ENCODE peak calls at places on chromosomes 4 and X, in five cellular contexts. One of them, this sample, is unnamed.

GRCh38 chr4:1868293-1868692 is 2.9 kb upstream of the NSD2 start:
- DNase-seq in sigmoid colon: no peak
- DNase-seq in tibial nerve: no peak
- DNase-seq in H54: no peak
- DNase-seq in adrenal gland: no peak
- DNase-seq in this sample: no peak

GRCh38 chr4:1575418-1576199 is 108.5 kb downstream of the FAM53A start:
- DNase-seq in sigmoid colon: peak; percentile 57
- DNase-seq in tibial nerve: no peak
- DNase-seq in H54: no peak
- DNase-seq in adrenal gland: no peak
- DNase-seq in this sample: no peak

GRCh38 chr4:65654976-65655375 is 15.3 kb downstream of the EPHA5 start:
- DNase-seq in sigmoid colon: no peak
- DNase-seq in tibial nerve: no peak
- DNase-seq in H54: no peak
- DNase-seq in adrenal gland: no peak
- DNase-seq in this sample: no peak

GRCh38 chr4:165288639-165289428 is 38.6 kb upstream of the MSMO1 start:
- DNase-seq in sigmoid colon: no peak
- DNase-seq in tibial nerve: peak; percentile 41
- DNase-seq in H54: no peak
- DNase-seq in adrenal gland: no peak
- DNase-seq in this sample: no peak

GRCh38 chr4:107275192-107275591 is 239.1 kb upstream of the DKK2 start:
- DNase-seq in sigmoid colon: no peak
- DNase-seq in tibial nerve: no peak
- DNase-seq in H54: no peak
- DNase-seq in adrenal gland: no peak
- DNase-seq in this sample: no peak

GRCh38 chr4:13539721-13540445 is 4.4 kb downstream of the NKX3-2 start:
- DNase-seq in sigmoid colon: peak; percentile 67
- DNase-seq in tibial nerve: no peak
- DNase-seq in H54: no peak
- DNase-seq in adrenal gland: no peak
- DNase-seq in this sample: no peak

GRCh38 chrX:38987135-38987780 is 186.0 kb downstream of the MID1IP1 start:
- DNase-seq in sigmoid colon: no peak
- DNase-seq in tibial nerve: no peak
- DNase-seq in H54: no peak
- DNase-seq in adrenal gland: no peak
- DNase-seq in this sample: no peak

GRCh38 chr4:57113870-57114269 is 3.7 kb upstream of the IGFBP7 start:
- DNase-seq in sigmoid colon: no peak
- DNase-seq in tibial nerve: no peak
- DNase-seq in H54: no peak
- DNase-seq in adrenal gland: no peak
- DNase-seq in this sample: no peak

GRCh38 chr4:101345271-101345595 is 2.1 kb downstream of the PPP3CA start:
- DNase-seq in sigmoid colon: no peak
- DNase-seq in tibial nerve: peak; percentile 15
- DNase-seq in H54: no peak
- DNase-seq in adrenal gland: no peak
- DNase-seq in this sample: peak; percentile 51

GRCh38 chr4:185912779-185913178 is 100.8 kb upstream of the SORBS2 start:
- DNase-seq in sigmoid colon: no peak
- DNase-seq in tibial nerve: no peak
- DNase-seq in H54: no peak
- DNase-seq in adrenal gland: no peak
- DNase-seq in this sample: no peak

GRCh38 chr4:15410750-15411149 is 17.1 kb upstream of the C1QTNF7 start:
- DNase-seq in sigmoid colon: no peak
- DNase-seq in tibial nerve: no peak
- DNase-seq in H54: no peak
- DNase-seq in adrenal gland: no peak
- DNase-seq in this sample: no peak

GRCh38 chr4:15003441-15003890 is 1.2 kb downstream of the CPEB2 start:
- DNase-seq in sigmoid colon: peak; percentile 82
- DNase-seq in tibial nerve: no peak
- DNase-seq in H54: no peak
- DNase-seq in adrenal gland: peak; percentile 71
- DNase-seq in this sample: peak; percentile 82

GRCh38 chr4:104615496-104615895 is 120.8 kb upstream of the CXXC4 start:
- DNase-seq in sigmoid colon: no peak
- DNase-seq in tibial nerve: no peak
- DNase-seq in H54: no peak
- DNase-seq in adrenal gland: no peak
- DNase-seq in this sample: no peak

GRCh38 chrX:18010251-18010650 is 149.2 kb upstream of the RAI2 start:
- DNase-seq in sigmoid colon: no peak
- DNase-seq in tibial nerve: no peak
- DNase-seq in H54: no peak
- DNase-seq in adrenal gland: no peak
- DNase-seq in this sample: no peak

GRCh38 chr4:159823743-159824142 is 720.9 kb downstream of the RAPGEF2 start:
- DNase-seq in sigmoid colon: no peak
- DNase-seq in tibial nerve: no peak
- DNase-seq in H54: no peak
- DNase-seq in adrenal gland: no peak
- DNase-seq in this sample: no peak

GRCh38 chrX:125651426-125651825 is 331.8 kb downstream of the TEX13C start:
- DNase-seq in sigmoid colon: no peak
- DNase-seq in tibial nerve: no peak
- DNase-seq in H54: no peak
- DNase-seq in adrenal gland: no peak
- DNase-seq in this sample: no peak

GRCh38 chr4:22014222-22014741 is 65.7 kb upstream of the KCNIP4 start:
- DNase-seq in sigmoid colon: no peak
- DNase-seq in tibial nerve: no peak
- DNase-seq in H54: no peak
- DNase-seq in adrenal gland: no peak
- DNase-seq in this sample: no peak

GRCh38 chr4:89024051-89024675 is 32.8 kb downstream of the FAM13A start:
- DNase-seq in sigmoid colon: peak; percentile 66
- DNase-seq in tibial nerve: peak; percentile 88
- DNase-seq in H54: peak; percentile 9
- DNase-seq in adrenal gland: peak; percentile 63
- DNase-seq in this sample: peak; percentile 51

GRCh38 chr4:56767567-56767966 is 53.9 kb downstream of the SPINK2 start:
- DNase-seq in sigmoid colon: no peak
- DNase-seq in tibial nerve: no peak
- DNase-seq in H54: no peak
- DNase-seq in adrenal gland: no peak
- DNase-seq in this sample: no peak

GRCh38 chr4:140463610-140464009 is 34.5 kb downstream of the MGAT4D start:
- DNase-seq in sigmoid colon: no peak
- DNase-seq in tibial nerve: no peak
- DNase-seq in H54: no peak
- DNase-seq in adrenal gland: no peak
- DNase-seq in this sample: no peak

GRCh38 chrX:130213376-130213775 is 41.6 kb downstream of the RAB33A start:
- DNase-seq in sigmoid colon: no peak
- DNase-seq in tibial nerve: no peak
- DNase-seq in H54: no peak
- DNase-seq in adrenal gland: no peak
- DNase-seq in this sample: no peak

GRCh38 chr4:78557841-78558240 is 6.3 kb downstream of the ANXA3 start:
- DNase-seq in sigmoid colon: no peak
- DNase-seq in tibial nerve: no peak
- DNase-seq in H54: no peak
- DNase-seq in adrenal gland: no peak
- DNase-seq in this sample: no peak

GRCh38 chrX:85685843-85686242 is 306.4 kb upstream of the POF1B start:
- DNase-seq in sigmoid colon: no peak
- DNase-seq in tibial nerve: no peak
- DNase-seq in H54: no peak
- DNase-seq in adrenal gland: no peak
- DNase-seq in this sample: no peak

GRCh38 chr4:105967058-105967658 is 71.9 kb downstream of the NPNT start:
- DNase-seq in sigmoid colon: no peak
- DNase-seq in tibial nerve: no peak
- DNase-seq in H54: no peak
- DNase-seq in adrenal gland: no peak
- DNase-seq in this sample: no peak

GRCh38 chr4:99610605-99611172 is 36.1 kb downstream of the MTTP start:
- DNase-seq in sigmoid colon: no peak
- DNase-seq in tibial nerve: no peak
- DNase-seq in H54: no peak
- DNase-seq in adrenal gland: no peak
- DNase-seq in this sample: no peak

GRCh38 chrX:9464435-9465371 is at the start of gene TBL1X:
- DNase-seq in sigmoid colon: peak; percentile 74
- DNase-seq in tibial nerve: peak; percentile 8
- DNase-seq in H54: no peak
- DNase-seq in adrenal gland: peak; percentile 64
- DNase-seq in this sample: peak; percentile 50

GRCh38 chr4:62399242-62399641 is 1199.1 kb downstream of the ADGRL3 start:
- DNase-seq in sigmoid colon: no peak
- DNase-seq in tibial nerve: no peak
- DNase-seq in H54: no peak
- DNase-seq in adrenal gland: no peak
- DNase-seq in this sample: no peak

GRCh38 chr4:57344296-57344695 is 234.1 kb upstream of the IGFBP7 start:
- DNase-seq in sigmoid colon: no peak
- DNase-seq in tibial nerve: no peak
- DNase-seq in H54: no peak
- DNase-seq in adrenal gland: no peak
- DNase-seq in this sample: no peak

GRCh38 chr4:108188770-108189169 is 20.0 kb upstream of the LEF1 start:
- DNase-seq in sigmoid colon: no peak
- DNase-seq in tibial nerve: no peak
- DNase-seq in H54: no peak
- DNase-seq in adrenal gland: no peak
- DNase-seq in this sample: no peak

GRCh38 chr4:78558421-78558820 is 6.9 kb downstream of the ANXA3 start:
- DNase-seq in sigmoid colon: no peak
- DNase-seq in tibial nerve: no peak
- DNase-seq in H54: no peak
- DNase-seq in adrenal gland: no peak
- DNase-seq in this sample: no peak

GRCh38 chr4:186037692-186038658 is 31.0 kb upstream of the TLR3 start:
- DNase-seq in sigmoid colon: peak; percentile 82
- DNase-seq in tibial nerve: peak; percentile 89
- DNase-seq in H54: peak; percentile 33
- DNase-seq in adrenal gland: peak; percentile 72
- DNase-seq in this sample: no peak

GRCh38 chr4:147174561-147174960 is 228.9 kb upstream of the TTC29 start:
- DNase-seq in sigmoid colon: no peak
- DNase-seq in tibial nerve: no peak
- DNase-seq in H54: no peak
- DNase-seq in adrenal gland: no peak
- DNase-seq in this sample: no peak

GRCh38 chr4:5084911-5085475 is 33.7 kb downstream of the STK32B start:
- DNase-seq in sigmoid colon: no peak
- DNase-seq in tibial nerve: no peak
- DNase-seq in H54: no peak
- DNase-seq in adrenal gland: no peak
- DNase-seq in this sample: no peak

GRCh38 chr4:86737244-86737643 is 111.9 kb downstream of the SLC10A6 start:
- DNase-seq in sigmoid colon: no peak
- DNase-seq in tibial nerve: no peak
- DNase-seq in H54: no peak
- DNase-seq in adrenal gland: no peak
- DNase-seq in this sample: no peak

DNA sequence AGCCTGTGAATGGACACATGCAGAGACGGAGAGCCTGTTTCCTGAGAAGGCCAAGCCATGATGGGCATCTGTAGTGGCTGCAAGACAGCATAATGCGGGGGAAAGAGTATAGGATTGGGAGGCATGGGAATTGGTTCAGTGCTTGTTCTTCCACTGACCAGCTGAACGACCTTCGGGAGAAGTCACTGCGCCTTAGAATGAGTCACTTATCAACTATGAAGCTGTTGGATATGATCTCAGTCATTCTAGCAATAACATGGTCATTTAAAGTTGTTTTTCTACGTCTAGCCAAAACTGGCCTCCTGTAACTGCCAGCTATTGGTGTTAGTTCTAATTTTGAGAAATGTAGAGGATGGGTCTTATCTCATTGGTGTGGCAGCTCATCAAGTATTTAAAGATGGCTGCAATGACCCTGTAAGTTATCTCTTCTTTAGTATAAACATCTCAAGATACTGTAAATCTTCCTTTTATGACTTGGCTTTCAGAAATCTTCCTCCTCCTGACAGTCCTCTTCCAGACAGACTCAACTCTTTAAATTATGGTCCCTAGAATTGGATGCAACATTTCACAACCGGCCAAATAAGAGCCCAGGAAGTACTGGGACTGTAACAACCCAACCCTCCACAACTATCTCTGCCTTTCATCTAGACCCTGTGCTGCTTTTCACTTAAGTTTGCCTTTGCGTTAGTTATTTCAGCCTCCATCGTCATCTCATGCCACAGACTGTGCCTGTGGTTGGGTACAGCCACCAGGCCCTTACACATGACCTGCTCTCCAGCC is 243.3 kb downstream of the CBR4 start:
- DNase-seq in sigmoid colon: no peak
- DNase-seq in tibial nerve: no peak
- DNase-seq in H54: no peak
- DNase-seq in adrenal gland: no peak
- DNase-seq in this sample: peak; percentile 50
- TF ChIP-seq POLR2A in sigmoid colon: no peak
- TF ChIP-seq POLR2A in tibial nerve: no peak
- TF ChIP-seq POLR2A in H54: no peak
- TF ChIP-seq POLR2A in adrenal gland: no peak
- TF ChIP-seq POLR2A in this sample: no peak

GRCh38 chrX:13102636-13103035 is 58.2 kb upstream of the FAM9C start:
- DNase-seq in sigmoid colon: no peak
- DNase-seq in tibial nerve: no peak
- DNase-seq in H54: no peak
- DNase-seq in adrenal gland: no peak
- DNase-seq in this sample: no peak
- TF ChIP-seq POLR2A in sigmoid colon: no peak
- TF ChIP-seq POLR2A in tibial nerve: no peak
- TF ChIP-seq POLR2A in H54: no peak
- TF ChIP-seq POLR2A in adrenal gland: no peak
- TF ChIP-seq POLR2A in this sample: no peak

GRCh38 chrX:153494541-153495361 is at the start of gene BGN:
- DNase-seq in sigmoid colon: no peak
- DNase-seq in tibial nerve: no peak
- DNase-seq in H54: no peak
- DNase-seq in adrenal gland: no peak
- DNase-seq in this sample: no peak
- TF ChIP-seq POLR2A in sigmoid colon: no peak
- TF ChIP-seq POLR2A in tibial nerve: no peak
- TF ChIP-seq POLR2A in H54: no peak
- TF ChIP-seq POLR2A in adrenal gland: no peak
- TF ChIP-seq POLR2A in this sample: no peak

GRCh38 chr4:10072420-10073017 is 44.1 kb downstream of the WDR1 start:
- DNase-seq in sigmoid colon: peak; percentile 66
- DNase-seq in tibial nerve: no peak
- DNase-seq in H54: no peak
- DNase-seq in adrenal gland: no peak
- DNase-seq in this sample: no peak
- TF ChIP-seq POLR2A in sigmoid colon: no peak
- TF ChIP-seq POLR2A in tibial nerve: no peak
- TF ChIP-seq POLR2A in H54: no peak
- TF ChIP-seq POLR2A in adrenal gland: no peak
- TF ChIP-seq POLR2A in this sample: no peak